ENCODE peak calls at places on chromosomes 2 and 18, in four cellular contexts. E is CD8-positive, alpha-beta T cell; L is heart right ventricle; D is tibial nerve. T is an unnamed sample. For H3K4me1, the result is how much of the 10 kb centered on the place peaks cover.

GRCh38 chr2:178397002-178397605 is 53.9 kb downstream of the PRKRA start:
- DNase-seq in L (no peak), E (no peak), D (no peak), T (no peak)

GRCh38 chr2:128392207-128392606 is 73.5 kb upstream of the HS6ST1 start:
- DNase-seq in E (no peak), L (no peak), D (no peak), T (no peak)

GRCh38 chr2:8643238-8643995 is 38.4 kb upstream of the ID2 start:
- DNase-seq in L (no peak), E (no peak), D (no peak), T (no peak)

GRCh38 chr18:54736981-54737380 is 91.3 kb upstream of the RAB27B start:
- DNase-seq in D (no peak), E (no peak), L (no peak), T (no peak)

GRCh38 chr18:79788096-79789085 is 9.3 kb upstream of the KCNG2 start:
- DNase-seq in E (no peak), D (no peak), L (no peak), T (no peak)

GRCh38 chr18:68962623-68963022 is 164.7 kb downstream of the CCDC102B start:
- DNase-seq in L (no peak), D (no peak), E (no peak), T (no peak)

GRCh38 chr18:51196811-51197660 is 445 bp downstream of the MEX3C start:
- DNase-seq in L (peak), D (no peak), E (peak), T (peak)

GRCh38 chr2:60096556-60096955 is 456.9 kb downstream of the BCL11A start:
- DNase-seq in E (no peak), L (no peak), D (no peak), T (no peak)

GRCh38 chr18:48345596-48345995 is 63.6 kb downstream of the ZBTB7C start:
- DNase-seq in E (no peak), D (no peak), L (no peak), T (peak)

GRCh38 chr2:157782057-157782845 is 93.9 kb downstream of the ACVR1 start:
- DNase-seq in D (no peak), E (no peak), L (no peak), T (no peak)

GRCh38 chr2:98897746-98898145 is 38.3 kb downstream of the CRACDL start:
- DNase-seq in D (no peak), E (no peak), L (no peak), T (no peak)

GRCh38 chr2:227627769-227628168 is 10.5 kb downstream of the SCYGR4 start:
- DNase-seq in D (no peak), L (no peak), E (no peak), T (no peak)

GRCh38 chr2:216057688-216058193 is 23.9 kb downstream of the PECR start:
- DNase-seq in D (no peak), L (no peak), E (peak), T (peak)

GRCh38 chr2:3644891-3645605 is 13.0 kb upstream of the ALLC start:
- DNase-seq in D (no peak), E (no peak), L (no peak), T (peak)

GRCh38 chr2:69483024-69483423 is 45.8 kb upstream of the NFU1 start:
- DNase-seq in L (no peak), E (no peak), D (no peak), T (no peak)

GRCh38 chr2:204177251-204177976 is 240.9 kb downstream of the ICOS start:
- DNase-seq in D (no peak), E (no peak), L (no peak), T (no peak)

GRCh38 chr2:204175552-204176271 is 239.1 kb downstream of the ICOS start:
- DNase-seq in D (no peak), E (no peak), L (no peak), T (no peak)

GRCh38 chr2:204180671-204181070 is 244.1 kb downstream of the ICOS start:
- DNase-seq in E (no peak), L (no peak), D (no peak), T (no peak)

GRCh38 chr2:204176306-204176705 is 239.7 kb downstream of the ICOS start:
- DNase-seq in D (no peak), L (no peak), E (no peak), T (no peak)

DNA sequence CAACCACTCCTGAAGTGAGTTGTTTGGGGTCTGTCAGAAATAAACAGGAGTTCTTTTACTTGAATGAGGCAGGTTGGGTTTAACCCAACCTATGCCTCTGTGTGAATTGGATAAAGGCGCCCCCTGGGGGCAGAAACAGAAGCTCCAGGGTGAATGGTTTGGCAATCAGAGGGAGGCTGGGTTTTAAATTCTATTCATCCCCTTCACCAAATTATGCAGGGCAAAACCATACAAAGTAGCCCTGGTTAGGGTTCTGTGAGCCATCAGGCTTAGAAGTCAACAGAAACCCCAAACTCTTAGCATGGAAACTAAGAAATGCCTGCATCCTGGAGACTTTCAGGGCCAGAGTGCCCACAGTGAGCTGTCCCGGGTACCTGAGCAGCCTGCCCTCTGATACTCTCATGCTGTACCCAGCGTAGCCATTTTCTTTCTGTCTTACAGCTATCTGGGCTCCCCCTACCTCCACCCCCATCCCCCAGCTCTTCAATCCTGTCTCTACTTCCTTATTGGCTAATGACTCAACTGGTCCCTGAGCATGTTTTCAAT is 241.5 kb downstream of the ICOS start:
- DNase-seq in E (peak), L (peak), D (peak), T (peak)
- TF ChIP-seq CTCF in E (peak), L (peak), D (peak), T (peak)

GRCh38 chr2:46266134-46266533 is 31.1 kb upstream of the EPAS1 start:
- DNase-seq in D (no peak), E (no peak), L (no peak), T (no peak)

GRCh38 chr2:46260305-46260704 is 36.9 kb upstream of the EPAS1 start:
- DNase-seq in E (no peak), L (no peak), D (no peak), T (no peak)

GRCh38 chr2:46262248-46262938 is 34.8 kb upstream of the EPAS1 start:
- DNase-seq in D (no peak), E (no peak), L (no peak), T (no peak)

GRCh38 chr2:46264447-46264846 is 32.8 kb upstream of the EPAS1 start:
- DNase-seq in E (no peak), D (no peak), L (no peak), T (no peak)

DNA sequence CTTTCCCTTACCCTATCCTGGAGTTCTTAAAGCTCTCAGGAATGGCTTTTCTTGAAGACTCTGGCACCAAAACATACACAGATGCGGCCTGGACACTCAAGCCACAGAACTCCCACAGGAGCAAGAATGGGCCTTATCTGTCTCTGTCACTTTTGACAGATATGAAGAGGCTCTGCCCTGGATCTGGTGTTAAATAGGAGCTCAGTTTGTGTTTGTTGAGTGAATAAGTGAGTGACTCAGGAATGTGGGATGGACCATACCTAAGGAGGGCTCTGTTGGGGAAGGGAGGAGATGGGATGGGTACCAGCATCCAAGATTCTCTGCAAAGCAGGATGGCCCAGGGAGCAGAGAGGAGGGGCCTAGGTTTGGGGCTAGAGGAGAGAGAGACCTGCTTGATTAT is 33.9 kb upstream of the EPAS1 start:
- DNase-seq in L (no peak), D (no peak), E (no peak), T (no peak)
- H3K4me1 ChIP-seq in L (under half), D (under half), E (under half), T (under half)

DNA sequence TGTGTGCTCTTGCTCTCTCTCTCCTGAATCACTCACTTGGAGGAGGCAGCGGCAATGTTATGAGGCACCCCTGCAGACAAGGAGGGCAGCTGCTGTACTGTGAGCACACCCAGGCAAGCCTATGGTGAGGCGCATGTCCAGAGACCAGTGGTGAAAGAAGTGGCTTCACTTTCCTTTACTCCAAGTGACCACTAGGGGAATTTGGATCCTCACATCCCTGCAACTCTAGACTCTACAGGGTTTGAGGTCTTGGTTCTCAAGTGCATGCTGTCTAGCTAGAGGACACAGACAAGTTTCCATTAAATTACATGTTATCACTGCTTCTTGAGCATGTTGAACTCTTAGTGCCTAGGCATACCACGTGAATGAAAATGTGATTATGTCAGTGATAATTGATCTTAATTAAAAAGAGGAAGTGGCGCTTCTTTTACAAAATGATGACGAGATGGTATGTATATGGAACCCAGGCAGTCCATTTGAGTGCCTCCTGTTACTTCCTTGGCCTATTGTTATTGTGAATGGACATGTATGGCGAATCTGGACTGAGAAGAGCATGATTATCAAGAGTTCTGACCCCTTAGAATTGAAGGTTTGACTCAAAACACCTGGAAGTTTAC is 181.0 kb upstream of the CDH2 start:
- DNase-seq in E (no peak), L (no peak), D (no peak), T (no peak)
- TF ChIP-seq CTCF in E (no peak), L (no peak), D (no peak), T (no peak)

GRCh38 chr2:117980783-117981676 is 32.8 kb downstream of the CCDC93 start:
- DNase-seq in E (no peak), D (no peak), L (no peak), T (no peak)

GRCh38 chr2:117980381-117980780 is 33.5 kb downstream of the CCDC93 start:
- DNase-seq in D (no peak), E (no peak), L (no peak), T (no peak)

GRCh38 chr2:117979911-117980341 is 33.9 kb downstream of the CCDC93 start:
- DNase-seq in D (no peak), L (no peak), E (no peak), T (no peak)

GRCh38 chr2:117976581-117976980 is 37.3 kb downstream of the CCDC93 start:
- DNase-seq in E (no peak), D (no peak), L (no peak), T (no peak)

DNA sequence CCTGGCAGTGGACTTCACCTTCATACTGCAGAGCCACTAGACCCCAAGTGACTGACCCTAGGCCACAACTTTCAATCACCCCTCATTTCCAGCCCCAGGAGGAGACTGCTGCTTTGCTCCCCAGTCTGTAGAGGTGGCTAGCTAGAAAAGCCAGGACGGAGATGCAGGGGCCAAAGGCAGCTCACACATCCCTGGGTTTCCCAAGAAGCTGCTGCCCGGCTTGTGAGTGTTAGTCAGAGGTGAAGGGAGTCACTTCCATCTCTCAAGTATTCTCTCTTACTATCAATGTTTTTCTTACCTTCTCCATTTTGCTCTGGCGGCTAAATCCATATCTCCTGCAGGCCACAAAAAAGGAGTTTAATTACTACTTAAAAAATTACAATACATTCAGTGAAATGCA is 36.2 kb downstream of the CCDC93 start:
- DNase-seq in E (no peak), L (no peak), D (no peak), T (no peak)
- H3K4me1 ChIP-seq in E (under half), L (under half), D (under half), T (under half)

DNA sequence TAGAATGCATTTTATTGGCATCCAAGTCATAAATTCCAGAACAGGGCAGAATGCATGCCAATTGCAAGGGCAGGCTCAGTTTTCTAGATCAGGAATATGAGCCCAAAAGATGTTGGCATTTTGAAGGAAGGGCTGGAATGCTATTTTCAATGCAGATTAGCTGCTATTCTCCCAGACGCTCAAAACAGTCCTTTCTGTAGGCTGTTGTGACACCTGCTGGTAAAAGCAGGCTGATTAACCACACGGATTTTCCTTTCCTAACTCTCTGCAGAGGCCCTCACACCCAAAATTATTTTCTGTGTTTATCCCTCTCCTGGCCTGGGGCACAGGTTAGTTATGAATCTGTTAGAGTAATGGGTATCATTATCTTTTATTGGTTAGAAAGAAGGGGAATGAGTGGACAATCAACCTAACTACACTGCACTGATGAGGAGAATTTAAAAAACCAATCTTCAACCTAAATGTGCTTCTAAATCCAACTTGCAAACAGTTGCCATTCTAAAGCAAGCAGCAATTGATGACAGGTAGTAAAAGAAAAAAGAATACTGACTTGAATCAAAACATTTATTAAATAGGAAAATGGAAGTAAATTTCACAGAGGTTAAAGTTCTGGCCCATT is 94.0 kb downstream of the PLA2R1 start:
- DNase-seq in D (no peak), L (no peak), E (no peak), T (no peak)
- TF ChIP-seq CTCF in D (peak), L (peak), E (no peak), T (peak)

DNA sequence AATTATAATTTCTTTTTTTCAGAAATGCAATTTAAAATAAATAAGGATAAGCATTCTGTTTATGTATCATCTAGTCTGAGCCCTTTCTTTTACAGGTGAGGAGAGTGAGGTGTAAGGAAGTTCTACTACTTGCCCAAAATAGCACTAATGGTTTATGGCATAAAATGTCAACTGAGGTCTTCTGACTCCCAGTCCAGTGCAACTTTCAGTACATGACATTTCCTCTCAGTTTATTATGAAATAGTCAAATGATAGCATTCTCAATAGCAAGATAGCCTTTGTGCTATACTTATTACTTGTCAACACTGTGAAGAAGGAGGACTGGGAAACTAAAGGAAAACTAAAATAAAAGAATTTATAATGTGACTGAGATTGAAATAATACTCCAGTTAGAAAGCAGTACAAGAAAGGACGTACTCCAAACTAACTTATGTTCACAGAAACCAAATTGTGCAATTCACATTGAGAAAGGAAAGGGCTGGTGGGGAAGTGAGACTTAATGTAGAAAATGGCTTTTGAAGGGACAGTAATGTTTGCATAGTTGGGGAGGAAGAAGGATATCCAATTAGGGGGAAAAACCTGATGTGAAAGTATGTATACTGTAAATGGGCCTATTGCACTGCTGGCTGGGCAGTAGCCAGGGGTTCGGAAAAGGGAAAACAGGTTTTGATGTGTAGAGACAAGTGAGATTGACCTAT is 166.7 kb upstream of the ZEB2 start:
- DNase-seq in L (no peak), E (no peak), D (no peak), T (no peak)
- H3K4me1 ChIP-seq in L (under half), E (under half), D (under half), T (under half)

DNA sequence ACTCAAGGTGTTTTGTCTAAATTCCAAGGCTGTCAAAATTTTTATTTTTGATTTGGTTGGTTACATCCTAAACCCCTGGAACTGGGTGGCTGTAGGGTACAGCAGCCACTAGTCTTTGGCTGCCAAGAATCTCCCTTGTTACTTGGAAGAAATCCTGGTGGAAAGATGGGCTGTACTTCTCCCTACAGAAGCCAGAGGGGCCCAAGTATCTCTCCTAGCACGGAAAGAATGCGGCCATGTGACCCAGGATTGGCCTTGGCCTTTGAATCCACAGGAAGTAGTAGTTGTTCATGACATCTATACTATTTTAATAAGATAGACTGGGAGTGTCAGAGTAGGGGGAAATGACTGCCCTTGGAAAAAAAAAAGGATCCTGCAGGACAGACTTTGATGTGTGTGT is 54.4 kb upstream of the MYO3B start:
- DNase-seq in L (no peak), D (no peak), E (no peak), T (no peak)
- TF ChIP-seq CTCF in L (no peak), D (no peak), E (no peak), T (no peak)